ENCODE peak calls at places on chromosomes 4 and X, in five cellular contexts. U, G, D, T and S are unnamed samples.

GRCh38 chrX:151981129-151981528 is 6.7 kb upstream of the GABRE start:
- DNase-seq in D (no peak), G (no peak), T (no peak), U (peak), S (no peak)

GRCh38 chr4:27010334-27010940 is 149.8 kb downstream of the STIM2 start:
- DNase-seq in G (peak), D (peak), U (peak), T (peak), S (no peak)

GRCh38 chr4:56701156-56701471 is 20.0 kb upstream of the HOPX start:
- DNase-seq in D (no peak), T (no peak), U (no peak), G (no peak), S (no peak)

GRCh38 chrX:139851730-139852129 is 81.1 kb downstream of the ATP11C start:
- DNase-seq in G (no peak), D (no peak), U (no peak), T (no peak), S (no peak)

GRCh38 chr4:152073738-152074137 is 312.9 kb upstream of the GATB start:
- DNase-seq in U (no peak), T (no peak), G (peak), D (no peak), S (no peak)

GRCh38 chrX:134075894-134076718 is 90.7 kb upstream of the GPC3 start:
- DNase-seq in U (no peak), D (no peak), T (no peak), G (peak), S (no peak)

GRCh38 chr4:133759428-133759827 is 442.2 kb downstream of the PABPC4L start:
- DNase-seq in D (no peak), T (no peak), G (no peak), U (no peak), S (no peak)

GRCh38 chr4:12852338-12853307 is 631.5 kb downstream of the RAB28 start:
- DNase-seq in G (no peak), T (peak), U (no peak), D (no peak), S (peak)

GRCh38 chr4:104491826-104492771 is 2.6 kb downstream of the CXXC4 start:
- DNase-seq in U (no peak), T (peak), D (peak), G (peak), S (no peak)

GRCh38 chr4:139167774-139168444 is 9.1 kb downstream of the ELF2 start:
- DNase-seq in G (no peak), U (no peak), T (no peak), D (no peak), S (peak)

GRCh38 chrX:22520128-22520828 is 247.6 kb downstream of the CBLL2 start:
- DNase-seq in G (no peak), T (no peak), D (no peak), U (no peak), S (peak)

GRCh38 chr4:184191267-184191666 is 26.4 kb downstream of the ENPP6 start:
- DNase-seq in G (no peak), D (no peak), U (no peak), T (no peak), S (no peak)

GRCh38 chr4:76687730-76688441 is 210.1 kb downstream of the SOWAHB start:
- DNase-seq in D (no peak), G (no peak), U (no peak), T (no peak), S (no peak)

GRCh38 chr4:110733901-110734300 is 111.0 kb upstream of the PITX2 start:
- DNase-seq in G (no peak), U (no peak), D (no peak), T (no peak), S (no peak)

GRCh38 chr4:25656031-25656430 is 380 bp downstream of the SLC34A2 start:
- DNase-seq in G (no peak), T (no peak), U (no peak), D (no peak), S (no peak)

GRCh38 chr4:5753766-5754528 is 42.9 kb downstream of the EVC start:
- DNase-seq in G (no peak), D (no peak), U (no peak), T (no peak), S (peak)

GRCh38 chr4:14115106-14115505 is 487.6 kb upstream of the BOD1L1 start:
- DNase-seq in T (no peak), D (no peak), G (no peak), U (no peak), S (no peak)

GRCh38 chrX:104315555-104315954 is 60.8 kb upstream of the ESX1 start:
- DNase-seq in T (no peak), U (no peak), G (no peak), D (no peak), S (no peak)

GRCh38 chr4:86586160-86586572 is 7.9 kb upstream of the PTPN13 start:
- DNase-seq in D (no peak), U (no peak), T (no peak), G (no peak), S (peak)

GRCh38 chr4:21879187-21879586 is 69.4 kb downstream of the KCNIP4 start:
- DNase-seq in U (no peak), G (no peak), T (no peak), D (no peak), S (no peak)

GRCh38 chr4:174316954-174317353 is 33.2 kb downstream of the CEP44 start:
- DNase-seq in T (no peak), D (no peak), U (no peak), G (no peak), S (no peak)

GRCh38 chr4:77581724-77582123 is 23.9 kb upstream of the CXCL13 start:
- DNase-seq in G (no peak), U (no peak), T (no peak), D (no peak), S (peak)

GRCh38 chrX:101219116-101219839 is at the start of gene DRP2:
- DNase-seq in U (no peak), T (no peak), D (no peak), G (no peak), S (no peak)

GRCh38 chr4:187172340-187172761 is 448.7 kb upstream of the FAT1 start:
- DNase-seq in T (peak), U (no peak), D (no peak), G (no peak), S (no peak)

GRCh38 chrX:68748030-68748429 is 80.8 kb upstream of the EFNB1 start:
- DNase-seq in T (no peak), G (no peak), D (no peak), U (no peak), S (no peak)

GRCh38 chr4:143397887-143398286 is 61.2 kb downstream of the GAB1 start:
- DNase-seq in G (no peak), T (no peak), U (no peak), D (no peak), S (no peak)

GRCh38 chr4:4851906-4852305 is 7.6 kb upstream of the MSX1 start:
- DNase-seq in D (no peak), U (no peak), G (no peak), T (no peak), S (no peak)

GRCh38 chr4:77699731-77700210 is 94.2 kb downstream of the CXCL13 start:
- DNase-seq in G (no peak), U (no peak), T (no peak), D (no peak), S (peak)

GRCh38 chrX:129772796-129773431 is 6.8 kb upstream of the SASH3 start:
- DNase-seq in T (no peak), U (peak), G (peak), D (no peak), S (no peak)

GRCh38 chr4:175514174-175514573 is 297.9 kb downstream of the GPM6A start:
- DNase-seq in G (no peak), D (no peak), T (no peak), U (no peak), S (no peak)

DNA sequence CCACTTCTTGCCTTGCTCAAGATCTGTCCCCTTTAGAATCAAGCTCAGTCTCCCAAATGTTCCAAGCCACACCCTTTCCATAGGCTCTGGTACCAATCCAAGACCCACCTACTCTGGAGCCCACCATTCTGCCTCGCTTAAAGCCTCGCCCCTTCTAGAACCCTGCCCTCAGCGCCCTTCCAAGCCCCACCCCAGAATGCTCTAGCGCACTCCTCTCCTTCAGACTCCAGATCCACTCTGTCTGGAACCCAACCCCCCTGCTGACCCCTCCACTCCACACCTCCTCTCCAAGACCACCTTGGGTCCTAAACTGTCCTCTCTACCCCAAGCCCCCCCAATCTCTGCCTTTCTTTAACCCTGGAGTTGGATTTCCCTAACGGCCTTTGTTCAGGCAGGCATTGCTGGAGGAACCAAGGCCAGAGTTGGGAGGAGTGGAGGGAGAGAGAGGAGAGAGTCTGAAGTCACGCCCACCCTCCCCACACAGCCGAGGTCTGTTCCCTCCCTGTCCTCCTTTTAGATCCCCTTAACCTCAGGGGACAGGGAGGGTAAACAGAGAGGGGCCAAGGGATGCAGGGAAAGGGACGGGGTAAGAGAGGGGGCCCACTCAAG is 2.4 kb upstream of the PRICKLE3 start:
- DNase-seq in D (no peak), G (peak), T (no peak), U (no peak), S (no peak)
- H3K27ac ChIP-seq in D (no peak), G (peak), T (no peak), U (no peak), S (peak)

GRCh38 chr4:89306486-89307184 is 965 bp downstream of the GPRIN3 start:
- DNase-seq in G (no peak), T (no peak), U (no peak), D (no peak), S (no peak)
- H3K27ac ChIP-seq in G (peak), T (no peak), U (peak), D (peak), S (no peak)

GRCh38 chr4:118745357-118745756 is 60.2 kb downstream of the METTL14 start:
- DNase-seq in G (no peak), D (no peak), U (no peak), T (no peak), S (no peak)
- H3K27ac ChIP-seq in G (peak), D (no peak), U (no peak), T (peak), S (no peak)

GRCh38 chr4:88280228-88280795 is 4.0 kb downstream of the PPM1K start:
- DNase-seq in U (no peak), T (no peak), D (no peak), G (no peak), S (no peak)
- H3K27ac ChIP-seq in U (no peak), T (no peak), D (no peak), G (no peak), S (no peak)

GRCh38 chrX:110287605-110288004 is 30.3 kb downstream of the AMMECR1 start:
- DNase-seq in D (no peak), G (no peak), U (no peak), T (no peak), S (no peak)
- H3K27ac ChIP-seq in D (no peak), G (no peak), U (no peak), T (no peak), S (peak)